ENCODE peak calls at places on chromosomes 2 and 18, in ten cellular contexts. One of them, this sample, is unnamed.

GRCh38 chr2:233458826-233459225 is 104.5 kb downstream of the DGKD start:
- DNase-seq in fibroblast of pulmonary artery: no peak
- DNase-seq in GM18507: no peak
- DNase-seq in NCI-H2081: no peak
- DNase-seq in nephron progenitor cell: no peak
- DNase-seq in neural crest cell: no peak
- DNase-seq in body of pancreas: no peak
- DNase-seq in T-cell: no peak
- DNase-seq in kidney tubule cell: no peak
- DNase-seq in hypothalamus: no peak
- DNase-seq in this sample: no peak

GRCh38 chr2:73931531-73932500 is 5.1 kb downstream of the DGUOK start:
- DNase-seq in kidney tubule cell: peak; percentile 72
- DNase-seq in NCI-H2081: no peak
- DNase-seq in hypothalamus: no peak
- DNase-seq in T-cell: no peak
- DNase-seq in neural crest cell: no peak
- DNase-seq in body of pancreas: no peak
- DNase-seq in fibroblast of pulmonary artery: no peak
- DNase-seq in GM18507: no peak
- DNase-seq in nephron progenitor cell: no peak
- DNase-seq in this sample: no peak

GRCh38 chr2:6224267-6224666 is 532.1 kb downstream of the SOX11 start:
- DNase-seq in body of pancreas: no peak
- DNase-seq in T-cell: no peak
- DNase-seq in fibroblast of pulmonary artery: no peak
- DNase-seq in neural crest cell: no peak
- DNase-seq in kidney tubule cell: peak; percentile 12
- DNase-seq in GM18507: no peak
- DNase-seq in NCI-H2081: no peak
- DNase-seq in nephron progenitor cell: peak; percentile 41
- DNase-seq in hypothalamus: no peak
- DNase-seq in this sample: peak; percentile 31

GRCh38 chr2:219609149-219609750 is 11.6 kb downstream of the STK11IP start:
- DNase-seq in kidney tubule cell: no peak
- DNase-seq in fibroblast of pulmonary artery: no peak
- DNase-seq in GM18507: no peak
- DNase-seq in body of pancreas: no peak
- DNase-seq in NCI-H2081: no peak
- DNase-seq in neural crest cell: no peak
- DNase-seq in nephron progenitor cell: no peak
- DNase-seq in T-cell: no peak
- DNase-seq in hypothalamus: no peak
- DNase-seq in this sample: no peak

GRCh38 chr2:128316777-128317185 is 1.9 kb downstream of the HS6ST1 start:
- DNase-seq in kidney tubule cell: peak; percentile 6
- DNase-seq in NCI-H2081: no peak
- DNase-seq in T-cell: no peak
- DNase-seq in GM18507: no peak
- DNase-seq in neural crest cell: no peak
- DNase-seq in hypothalamus: no peak
- DNase-seq in nephron progenitor cell: no peak
- DNase-seq in body of pancreas: no peak
- DNase-seq in fibroblast of pulmonary artery: no peak
- DNase-seq in this sample: no peak

GRCh38 chr2:229129738-229130371 is 141.2 kb downstream of the PID1 start:
- DNase-seq in body of pancreas: no peak
- DNase-seq in neural crest cell: no peak
- DNase-seq in kidney tubule cell: no peak
- DNase-seq in NCI-H2081: no peak
- DNase-seq in nephron progenitor cell: no peak
- DNase-seq in fibroblast of pulmonary artery: peak; percentile 32
- DNase-seq in T-cell: no peak
- DNase-seq in GM18507: no peak
- DNase-seq in hypothalamus: no peak
- DNase-seq in this sample: no peak

GRCh38 chr2:140349695-140350094 is 1569.5 kb upstream of the NXPH2 start:
- DNase-seq in T-cell: no peak
- DNase-seq in kidney tubule cell: no peak
- DNase-seq in hypothalamus: no peak
- DNase-seq in neural crest cell: no peak
- DNase-seq in NCI-H2081: no peak
- DNase-seq in nephron progenitor cell: no peak
- DNase-seq in GM18507: no peak
- DNase-seq in body of pancreas: no peak
- DNase-seq in fibroblast of pulmonary artery: no peak
- DNase-seq in this sample: no peak

GRCh38 chr2:238651306-238652052 is 196.4 kb upstream of the TWIST2 start:
- DNase-seq in kidney tubule cell: no peak
- DNase-seq in neural crest cell: no peak
- DNase-seq in GM18507: no peak
- DNase-seq in body of pancreas: no peak
- DNase-seq in nephron progenitor cell: no peak
- DNase-seq in fibroblast of pulmonary artery: no peak
- DNase-seq in T-cell: no peak
- DNase-seq in hypothalamus: no peak
- DNase-seq in NCI-H2081: no peak
- DNase-seq in this sample: no peak

GRCh38 chr18:67239826-67240225 is 276.7 kb downstream of the DSEL start:
- DNase-seq in nephron progenitor cell: no peak
- DNase-seq in fibroblast of pulmonary artery: no peak
- DNase-seq in GM18507: no peak
- DNase-seq in NCI-H2081: no peak
- DNase-seq in T-cell: no peak
- DNase-seq in body of pancreas: no peak
- DNase-seq in neural crest cell: no peak
- DNase-seq in hypothalamus: no peak
- DNase-seq in kidney tubule cell: no peak
- DNase-seq in this sample: no peak

GRCh38 chr2:185202928-185203327 is 535.7 kb upstream of the FSIP2 start:
- DNase-seq in GM18507: no peak
- DNase-seq in hypothalamus: no peak
- DNase-seq in neural crest cell: no peak
- DNase-seq in fibroblast of pulmonary artery: no peak
- DNase-seq in body of pancreas: no peak
- DNase-seq in kidney tubule cell: no peak
- DNase-seq in T-cell: no peak
- DNase-seq in NCI-H2081: no peak
- DNase-seq in nephron progenitor cell: no peak
- DNase-seq in this sample: no peak

GRCh38 chr2:2832657-2833056 is 501.6 kb upstream of the MYT1L start:
- DNase-seq in GM18507: no peak
- DNase-seq in body of pancreas: no peak
- DNase-seq in nephron progenitor cell: no peak
- DNase-seq in fibroblast of pulmonary artery: no peak
- DNase-seq in kidney tubule cell: no peak
- DNase-seq in neural crest cell: no peak
- DNase-seq in hypothalamus: no peak
- DNase-seq in T-cell: no peak
- DNase-seq in NCI-H2081: no peak
- DNase-seq in this sample: no peak